ENCODE peak calls at places on chromosomes 13 and 19, in nine cellular contexts. F is astrocyte of the spinal cord; O is A549; L is cardiac muscle cell; Z is progenitor cell of endocrine pancreas; U is anterior cingulate cortex; T is IMR-90; Q is effector memory CD4-positive, alpha-beta T cell; M is sigmoid colon. K is an unnamed sample.

GRCh38 chr13:35838356-35838755 is 292.8 kb downstream of the DCLK1 start:
- DNase-seq in T (peak), Q (no peak), Z (no peak), M (no peak), L (no peak), O (no peak), U (no peak), F (peak), K (no peak)

GRCh38 chr13:113114511-113115362 is 7.9 kb upstream of the F10 start:
- DNase-seq in F (no peak), Z (peak), U (no peak), Q (no peak), M (peak), L (no peak), O (no peak), T (no peak), K (peak)

GRCh38 chr19:47729799-47730520 is 15.4 kb upstream of the NOP53 start:
- DNase-seq in L (peak), U (no peak), T (no peak), Q (no peak), F (no peak), Z (peak), M (peak), O (peak), K (peak)

GRCh38 chr13:59865398-59865797 is 298.3 kb downstream of the DIAPH3 start:
- DNase-seq in Z (no peak), O (peak), T (peak), Q (no peak), L (no peak), U (no peak), F (peak), M (no peak), K (no peak)

GRCh38 chr13:25249001-25249543 is 38.2 kb downstream of the MTMR6 start:
- DNase-seq in Q (no peak), L (peak), M (no peak), U (no peak), F (peak), Z (no peak), O (peak), T (peak), K (peak)

GRCh38 chr13:21297914-21298831 is 121.7 kb downstream of the MRPL57 start:
- DNase-seq in O (peak), Z (peak), M (peak), Q (peak), U (peak), T (peak), L (peak), F (peak), K (peak)

GRCh38 chr13:36124236-36124822 is 6.9 kb downstream of the DCLK1 start:
- DNase-seq in F (peak), M (no peak), Q (no peak), U (no peak), T (peak), Z (no peak), O (no peak), L (no peak), K (no peak)

GRCh38 chr19:35671818-35672217 is 5.5 kb downstream of the UPK1A start:
- DNase-seq in F (no peak), T (no peak), Z (no peak), Q (no peak), M (no peak), L (no peak), O (no peak), U (no peak), K (peak)

GRCh38 chr13:32905864-32906180 is 110.4 kb upstream of the KL start:
- DNase-seq in Q (no peak), M (peak), Z (no peak), U (no peak), L (no peak), F (peak), T (peak), O (no peak), K (no peak)

K was measured in H7.